ENCODE peak calls at places on chromosomes 1 and 21, in five cellular contexts. J is adrenal gland, Q is HT-29, A is T-helper 1 cell, D is colonic mucosa. Y is an unnamed sample.

GRCh38 chr1:82317671-82318070 is 516.9 kb downstream of the ADGRL2 start:
- DNase-seq in Q (no peak), J (no peak), D (no peak), A (no peak), Y (no peak)

GRCh38 chr1:18734461-18735368 is 104.1 kb downstream of the PAX7 start:
- DNase-seq in D (no peak), Q (no peak), J (no peak), A (no peak), Y (no peak)

GRCh38 chr21:15820327-15820726 is 90.5 kb downstream of the USP25 start:
- DNase-seq in D (no peak), Q (no peak), A (no peak), J (no peak), Y (no peak)

GRCh38 chr1:193654951-193655705 is 468.7 kb upstream of the B3GALT2 start:
- DNase-seq in Q (no peak), J (peak; percentile 42), A (no peak), D (no peak), Y (no peak)

GRCh38 chr1:116033322-116033721 is 57.0 kb downstream of the SLC22A15 start:
- DNase-seq in A (no peak), J (no peak), Q (no peak), D (no peak), Y (no peak)

GRCh38 chr1:168811213-168811612 is 82.2 kb upstream of the DPT start:
- DNase-seq in A (no peak), Q (no peak), D (no peak), J (no peak), Y (no peak)

GRCh38 chr1:180924939-180925338 is 12.2 kb downstream of the KIAA1614 start:
- DNase-seq in Q (no peak), J (no peak), D (no peak), A (no peak), Y (no peak)

GRCh38 chr21:28261291-28261690 is 731.4 kb downstream of the LTN1 start:
- DNase-seq in A (no peak), Q (no peak), J (no peak), D (no peak), Y (no peak)

GRCh38 chr1:223270155-223270554 is 93.8 kb downstream of the SUSD4 start:
- DNase-seq in Q (no peak), J (no peak), D (no peak), A (no peak), Y (no peak)

GRCh38 chr1:12514597-12514996 is 103.4 kb downstream of the DHRS3 start:
- DNase-seq in Q (no peak), D (no peak), J (no peak), A (no peak), Y (no peak)

GRCh38 chr1:17451731-17452130 is 12.3 kb upstream of the RCC2 start:
- DNase-seq in D (no peak), Q (no peak), A (no peak), J (no peak), Y (no peak)

GRCh38 chr1:164961714-164962113 is 394.8 kb downstream of the LMX1A start:
- DNase-seq in A (no peak), D (no peak), J (no peak), Q (no peak), Y (no peak)

GRCh38 chr1:45552309-45552708 is 1.7 kb downstream of the AKR1A1 start:
- DNase-seq in J (peak; percentile 28), A (no peak), Q (peak; percentile 59), D (peak; percentile 63), Y (no peak)

GRCh38 chr1:62782197-62782886 is 1.6 kb upstream of the ATG4C start:
- DNase-seq in Q (no peak), J (no peak), D (no peak), A (no peak), Y (no peak)

GRCh38 chr1:90340604-90341003 is 345.7 kb downstream of the ZNF326 start:
- DNase-seq in J (no peak), A (no peak), Q (peak; percentile 29), D (no peak), Y (no peak)

GRCh38 chr1:116491985-116492811 is 78.6 kb downstream of the CD58 start:
- DNase-seq in A (no peak), D (no peak), J (no peak), Q (no peak), Y (no peak)

GRCh38 chr1:154629160-154630073 is 21.4 kb upstream of the ADAR start:
- DNase-seq in Q (no peak), J (no peak), D (no peak), A (no peak), Y (no peak)

GRCh38 chr21:41750532-41751151 is 16.2 kb downstream of the RIPK4 start:
- DNase-seq in Q (no peak), J (no peak), A (no peak), D (no peak), Y (no peak)

GRCh38 chr1:202579806-202580205 is 130.4 kb downstream of the SYT2 start:
- DNase-seq in D (no peak), Q (no peak), A (no peak), J (no peak), Y (no peak)

Y was measured in effector CD4-positive, alpha-beta T cell.